ENCODE peak calls at places on chromosomes 2 and 18, in nine cellular contexts. C is AG04449; R is brain microvascular endothelial cell; Q is HuH-7; U is stimulated activated CD8-positive, alpha-beta memory T cell treated with anti-CD3 and anti-CD28 coated beads, Interleukin-7, amount 100 ng/mL, for 4 hours; D is D341Med; W is stimulated activated CD4-positive, alpha-beta T cell treated with anti-CD3 and anti-CD28 coated beads, Interleukin-1b, Interleukin-23, amount 100 ng/mL, for 24 hours; B is astrocyte of the spinal cord; A is uterus. Y is an unnamed sample.

GRCh38 chr18:51513525-51513924 is 316.0 kb upstream of the MEX3C start:
- DNase-seq in C (no peak), R (no peak), Q (no peak), U (no peak), D (no peak), W (no peak), B (no peak), A (no peak), Y (no peak)

GRCh38 chr18:78776706-78777105 is 202.9 kb upstream of the SALL3 start:
- DNase-seq in C (no peak), R (no peak), Q (no peak), U (no peak), D (no peak), W (no peak), B (no peak), A (no peak), Y (no peak)

GRCh38 chr18:35732652-35733051 is 151.1 kb downstream of the GALNT1 start:
- DNase-seq in C (no peak), R (no peak), Q (no peak), U (no peak), D (no peak), W (no peak), B (peak; percentile 70), A (no peak), Y (no peak)

GRCh38 chr2:203535078-203535783 is at the start of gene RAPH1:
- DNase-seq in C (no peak), R (peak; percentile 87), Q (peak; percentile 82), U (peak; percentile 56), D (peak; percentile 91), W (peak; percentile 70), B (peak; percentile 88), A (peak; percentile 78), Y (peak; percentile 88)

GRCh38 chr2:25491003-25491696 is 149.4 kb upstream of the DNMT3A start:
- DNase-seq in C (no peak), R (no peak), Q (no peak), U (no peak), D (no peak), W (no peak), B (peak; percentile 30), A (no peak), Y (no peak)

GRCh38 chr2:40155728-40156127 is 296.2 kb downstream of the SLC8A1 start:
- DNase-seq in C (no peak), R (no peak), Q (no peak), U (no peak), D (no peak), W (no peak), B (no peak), A (no peak), Y (no peak)

GRCh38 chr2:219521066-219521880 is 7.0 kb downstream of the ASIC4 start:
- DNase-seq in C (no peak), R (no peak), Q (peak; percentile 97), U (no peak), D (peak; percentile 80), W (no peak), B (peak; percentile 36), A (no peak), Y (no peak)

GRCh38 chr18:13159579-13159978 is 59.0 kb upstream of the LDLRAD4 start:
- DNase-seq in C (peak; percentile 17), R (peak; percentile 64), Q (peak; percentile 87), U (no peak), D (peak; percentile 77), W (no peak), B (peak; percentile 76), A (no peak), Y (no peak)

GRCh38 chr18:10526211-10526949 is 553 bp downstream of the NAPG start:
- DNase-seq in C (no peak), R (peak; percentile 18), Q (peak; percentile 78), U (peak; percentile 49), D (peak; percentile 90), W (peak; percentile 29), B (no peak), A (peak; percentile 68), Y (no peak)

GRCh38 chr2:238027591-238028415 is 33.0 kb upstream of the SCLY start:
- DNase-seq in C (no peak), R (no peak), Q (no peak), U (no peak), D (no peak), W (no peak), B (no peak), A (no peak), Y (no peak)

GRCh38 chr2:168642873-168643272 is 159.6 kb upstream of the NOSTRIN start:
- DNase-seq in C (no peak), R (no peak), Q (no peak), U (no peak), D (no peak), W (no peak), B (no peak), A (no peak), Y (no peak)

GRCh38 chr2:8165550-8165949 is 516.3 kb upstream of the ID2 start:
- DNase-seq in C (no peak), R (no peak), Q (no peak), U (no peak), D (no peak), W (no peak), B (no peak), A (no peak), Y (no peak)

GRCh38 chr2:42882756-42883155 is 90.4 kb upstream of the HAAO start:
- DNase-seq in C (no peak), R (no peak), Q (no peak), U (no peak), D (no peak), W (no peak), B (no peak), A (no peak), Y (no peak)